ENCODE peak calls at places on chromosomes 5 and 9, in five cellular contexts. One of them, this sample, is unnamed.

GRCh38 chr5:103464801-103465484 is 97.6 kb downstream of the NUDT12 start:
- DNase-seq in neural progenitor cell: no peak
- DNase-seq in CD4-positive, CD25-positive, alpha-beta regulatory T cell: no peak
- DNase-seq in astrocyte of the spinal cord: no peak
- DNase-seq in DND-41: no peak
- DNase-seq in this sample: no peak

GRCh38 chr5:158563774-158564390 is 535.8 kb downstream of the EBF1 start:
- DNase-seq in neural progenitor cell: no peak
- DNase-seq in CD4-positive, CD25-positive, alpha-beta regulatory T cell: no peak
- DNase-seq in astrocyte of the spinal cord: no peak
- DNase-seq in DND-41: no peak
- DNase-seq in this sample: no peak

GRCh38 chr5:97096096-97096648 is 46.2 kb downstream of the LIX1 start:
- DNase-seq in neural progenitor cell: no peak
- DNase-seq in CD4-positive, CD25-positive, alpha-beta regulatory T cell: no peak
- DNase-seq in astrocyte of the spinal cord: peak; percentile 47
- DNase-seq in DND-41: no peak
- DNase-seq in this sample: no peak

GRCh38 chr5:127031147-127031862 is 947 bp upstream of the MARCHF3 start:
- DNase-seq in neural progenitor cell: peak; percentile 57
- DNase-seq in CD4-positive, CD25-positive, alpha-beta regulatory T cell: peak; percentile 20
- DNase-seq in astrocyte of the spinal cord: no peak
- DNase-seq in DND-41: no peak
- DNase-seq in this sample: no peak

GRCh38 chr5:139473565-139473964 is 2.8 kb downstream of the SMIM33 start:
- DNase-seq in neural progenitor cell: no peak
- DNase-seq in CD4-positive, CD25-positive, alpha-beta regulatory T cell: no peak
- DNase-seq in astrocyte of the spinal cord: no peak
- DNase-seq in DND-41: no peak
- DNase-seq in this sample: no peak

GRCh38 chr9:95822583-95823431 is 52.7 kb upstream of the ERCC6L2 start:
- DNase-seq in neural progenitor cell: no peak
- DNase-seq in CD4-positive, CD25-positive, alpha-beta regulatory T cell: peak; percentile 57
- DNase-seq in astrocyte of the spinal cord: peak; percentile 93
- DNase-seq in DND-41: no peak
- DNase-seq in this sample: no peak

GRCh38 chr5:72633041-72633445 is 125.8 kb upstream of the ZNF366 start:
- DNase-seq in neural progenitor cell: no peak
- DNase-seq in CD4-positive, CD25-positive, alpha-beta regulatory T cell: no peak
- DNase-seq in astrocyte of the spinal cord: no peak
- DNase-seq in DND-41: no peak
- DNase-seq in this sample: no peak

GRCh38 chr9:112743216-112743835 is 7.2 kb upstream of the SNX30 start:
- DNase-seq in neural progenitor cell: no peak
- DNase-seq in CD4-positive, CD25-positive, alpha-beta regulatory T cell: no peak
- DNase-seq in astrocyte of the spinal cord: no peak
- DNase-seq in DND-41: no peak
- DNase-seq in this sample: no peak

GRCh38 chr9:131382850-131383729 is 10.8 kb upstream of the PRRC2B start:
- DNase-seq in neural progenitor cell: peak; percentile 93
- DNase-seq in CD4-positive, CD25-positive, alpha-beta regulatory T cell: no peak
- DNase-seq in astrocyte of the spinal cord: peak; percentile 83
- DNase-seq in DND-41: no peak
- DNase-seq in this sample: no peak

GRCh38 chr9:71592400-71592799 is 175.9 kb downstream of the CEMIP2 start:
- DNase-seq in neural progenitor cell: no peak
- DNase-seq in CD4-positive, CD25-positive, alpha-beta regulatory T cell: no peak
- DNase-seq in astrocyte of the spinal cord: no peak
- DNase-seq in DND-41: no peak
- DNase-seq in this sample: no peak

GRCh38 chr5:124439609-124440008 is 306.8 kb downstream of the ZNF608 start:
- DNase-seq in neural progenitor cell: no peak
- DNase-seq in CD4-positive, CD25-positive, alpha-beta regulatory T cell: no peak
- DNase-seq in astrocyte of the spinal cord: no peak
- DNase-seq in DND-41: no peak
- DNase-seq in this sample: no peak

GRCh38 chr5:124436294-124436693 is 310.1 kb downstream of the ZNF608 start:
- DNase-seq in neural progenitor cell: no peak
- DNase-seq in CD4-positive, CD25-positive, alpha-beta regulatory T cell: no peak
- DNase-seq in astrocyte of the spinal cord: peak; percentile 48
- DNase-seq in DND-41: no peak
- DNase-seq in this sample: no peak

GRCh38 chr5:124433170-124433569 is 313.3 kb downstream of the ZNF608 start:
- DNase-seq in neural progenitor cell: no peak
- DNase-seq in CD4-positive, CD25-positive, alpha-beta regulatory T cell: no peak
- DNase-seq in astrocyte of the spinal cord: no peak
- DNase-seq in DND-41: no peak
- DNase-seq in this sample: no peak

GRCh38 chr5:124440471-124440870 is 306.0 kb downstream of the ZNF608 start:
- DNase-seq in neural progenitor cell: no peak
- DNase-seq in CD4-positive, CD25-positive, alpha-beta regulatory T cell: no peak
- DNase-seq in astrocyte of the spinal cord: no peak
- DNase-seq in DND-41: no peak
- DNase-seq in this sample: no peak

DNA sequence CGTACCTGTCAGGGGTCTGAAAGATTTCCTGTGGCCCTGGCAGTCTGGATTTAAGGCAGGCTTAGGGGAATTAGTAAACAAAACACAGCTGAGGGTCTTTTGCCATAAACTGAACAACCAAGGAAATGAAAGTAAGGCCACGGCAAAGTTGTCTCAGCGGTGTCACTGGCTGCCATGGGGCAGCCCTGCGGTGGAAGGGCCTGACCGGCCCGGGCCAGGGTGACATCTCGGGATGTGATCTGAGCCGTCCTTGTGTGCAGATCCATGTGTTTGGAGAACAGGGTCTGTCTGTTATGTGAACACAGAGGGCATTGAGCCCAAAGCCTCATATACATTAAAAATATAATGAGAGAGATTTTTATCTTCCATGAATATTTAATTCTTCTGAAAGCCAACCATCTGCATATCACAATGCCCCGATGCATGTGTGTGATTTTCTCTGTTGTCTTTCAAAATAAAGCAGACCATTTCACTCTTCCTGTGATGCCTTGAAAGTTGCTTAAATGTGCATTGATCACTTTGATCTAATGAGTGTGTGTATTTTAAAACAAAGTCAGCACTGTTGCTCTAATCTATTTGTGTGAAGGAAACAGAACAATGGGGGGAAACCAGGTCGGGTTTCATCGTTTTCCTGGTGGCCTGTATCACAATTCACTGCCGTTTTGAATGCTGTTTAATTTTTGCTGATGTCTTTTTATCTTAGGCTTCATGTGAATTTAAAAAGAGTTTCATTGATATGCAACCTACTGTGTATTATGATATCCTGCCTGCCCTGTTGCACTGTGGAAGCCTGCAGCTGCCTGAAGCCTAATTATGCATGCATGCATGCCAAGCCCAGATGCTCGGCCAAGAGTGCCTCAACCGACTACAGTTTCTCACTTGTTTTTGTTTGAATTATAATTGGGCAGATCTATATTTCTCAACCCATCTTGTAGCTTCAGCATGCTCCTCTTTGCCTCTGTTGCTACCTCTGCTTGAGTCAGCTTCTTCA is 307.8 kb downstream of the ZNF608 start:
- DNase-seq in neural progenitor cell: peak; percentile 37
- DNase-seq in CD4-positive, CD25-positive, alpha-beta regulatory T cell: no peak
- DNase-seq in astrocyte of the spinal cord: no peak
- DNase-seq in DND-41: no peak
- DNase-seq in this sample: no peak
- H3K4me3 ChIP-seq in neural progenitor cell: no peak overlapping the region
- H3K4me3 ChIP-seq in CD4-positive, CD25-positive, alpha-beta regulatory T cell: no peak overlapping the region
- H3K4me3 ChIP-seq in astrocyte of the spinal cord: no peak overlapping the region
- H3K4me3 ChIP-seq in DND-41: no peak overlapping the region
- H3K4me3 ChIP-seq in this sample: no peak overlapping the region

DNA sequence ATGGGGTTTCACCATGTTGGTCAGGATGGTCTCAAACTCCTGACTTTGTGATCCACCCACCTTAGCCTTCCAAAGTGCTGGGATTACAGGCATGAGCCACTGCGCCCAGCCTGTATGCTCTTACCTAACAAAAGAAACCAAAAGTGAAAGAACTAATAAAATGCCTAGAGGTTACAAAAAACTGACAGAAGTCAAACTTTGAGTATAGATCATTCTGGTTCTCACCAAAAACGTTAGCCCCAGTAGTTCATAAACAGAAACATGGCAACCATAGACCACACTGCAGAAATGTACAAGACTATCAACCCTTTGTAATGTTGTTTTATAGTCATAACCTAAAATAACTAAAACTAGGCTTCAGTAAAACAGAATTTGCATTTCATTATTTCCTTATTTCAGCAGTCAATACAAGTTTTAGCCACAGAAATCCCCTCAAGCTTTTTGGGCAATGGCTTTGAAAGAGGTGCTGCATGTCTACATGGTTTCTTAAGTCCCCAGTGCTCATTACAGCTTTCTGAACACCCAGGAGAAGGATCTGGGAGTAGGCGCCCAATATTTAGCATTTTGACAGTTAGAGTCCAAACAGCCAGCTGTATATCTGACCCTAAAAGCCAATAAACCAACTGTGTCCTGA is 72.5 kb downstream of the EPB41L4A start:
- DNase-seq in neural progenitor cell: no peak
- DNase-seq in CD4-positive, CD25-positive, alpha-beta regulatory T cell: no peak
- DNase-seq in astrocyte of the spinal cord: no peak
- DNase-seq in DND-41: no peak
- DNase-seq in this sample: no peak
- H3K4me3 ChIP-seq in neural progenitor cell: no peak overlapping the region
- H3K4me3 ChIP-seq in CD4-positive, CD25-positive, alpha-beta regulatory T cell: no peak overlapping the region
- H3K4me3 ChIP-seq in astrocyte of the spinal cord: no peak overlapping the region
- H3K4me3 ChIP-seq in DND-41: no peak overlapping the region
- H3K4me3 ChIP-seq in this sample: no peak overlapping the region

DNA sequence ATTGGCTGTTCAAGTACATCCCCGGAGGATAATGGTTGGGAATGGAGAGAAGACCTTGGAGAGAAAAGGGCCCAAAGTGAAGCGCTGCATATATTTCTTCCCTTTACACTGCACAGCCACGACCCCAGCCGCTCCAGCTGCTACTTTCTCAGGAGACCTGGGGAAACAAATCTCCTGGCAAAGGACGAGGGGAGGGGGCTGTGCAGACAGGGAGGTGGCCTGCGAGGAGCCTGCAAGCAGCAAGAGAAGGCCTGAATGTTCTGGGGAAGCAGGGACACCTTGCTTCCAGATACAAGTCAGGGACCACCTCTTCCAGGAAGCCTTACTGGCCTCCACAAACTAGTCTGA is 739 bp upstream of the PDLIM4 start:
- DNase-seq in neural progenitor cell: no peak
- DNase-seq in CD4-positive, CD25-positive, alpha-beta regulatory T cell: no peak
- DNase-seq in astrocyte of the spinal cord: no peak
- DNase-seq in DND-41: no peak
- DNase-seq in this sample: no peak
- H3K4me3 ChIP-seq in neural progenitor cell: peak overlapping the region; percentile 78
- H3K4me3 ChIP-seq in CD4-positive, CD25-positive, alpha-beta regulatory T cell: no peak overlapping the region
- H3K4me3 ChIP-seq in astrocyte of the spinal cord: peak overlapping the region; percentile 79
- H3K4me3 ChIP-seq in DND-41: no peak overlapping the region
- H3K4me3 ChIP-seq in this sample: no peak overlapping the region

DNA sequence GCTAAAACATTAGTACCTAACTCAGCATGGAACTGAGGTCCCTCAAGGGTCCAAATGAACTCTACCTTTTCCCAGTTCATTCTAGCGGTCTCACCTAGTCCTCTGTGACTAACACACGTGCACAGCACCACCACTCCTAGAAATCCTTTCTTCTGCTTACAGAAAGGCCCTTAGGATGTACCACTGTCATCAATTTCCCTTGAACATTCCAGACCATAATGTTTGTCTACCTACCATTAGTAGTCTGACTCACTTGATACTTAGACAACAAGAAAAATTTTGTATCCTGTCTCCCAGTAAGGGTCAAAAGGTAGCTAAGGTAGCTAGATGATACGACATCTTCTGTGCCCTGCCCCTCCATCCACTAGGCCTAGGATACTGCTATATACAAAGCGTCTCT is 166.6 kb downstream of the TSSK1B start:
- DNase-seq in neural progenitor cell: no peak
- DNase-seq in CD4-positive, CD25-positive, alpha-beta regulatory T cell: no peak
- DNase-seq in astrocyte of the spinal cord: no peak
- DNase-seq in DND-41: no peak
- DNase-seq in this sample: no peak
- H3K4me3 ChIP-seq in neural progenitor cell: no peak overlapping the region
- H3K4me3 ChIP-seq in CD4-positive, CD25-positive, alpha-beta regulatory T cell: no peak overlapping the region
- H3K4me3 ChIP-seq in astrocyte of the spinal cord: no peak overlapping the region
- H3K4me3 ChIP-seq in DND-41: no peak overlapping the region
- H3K4me3 ChIP-seq in this sample: no peak overlapping the region

DNA sequence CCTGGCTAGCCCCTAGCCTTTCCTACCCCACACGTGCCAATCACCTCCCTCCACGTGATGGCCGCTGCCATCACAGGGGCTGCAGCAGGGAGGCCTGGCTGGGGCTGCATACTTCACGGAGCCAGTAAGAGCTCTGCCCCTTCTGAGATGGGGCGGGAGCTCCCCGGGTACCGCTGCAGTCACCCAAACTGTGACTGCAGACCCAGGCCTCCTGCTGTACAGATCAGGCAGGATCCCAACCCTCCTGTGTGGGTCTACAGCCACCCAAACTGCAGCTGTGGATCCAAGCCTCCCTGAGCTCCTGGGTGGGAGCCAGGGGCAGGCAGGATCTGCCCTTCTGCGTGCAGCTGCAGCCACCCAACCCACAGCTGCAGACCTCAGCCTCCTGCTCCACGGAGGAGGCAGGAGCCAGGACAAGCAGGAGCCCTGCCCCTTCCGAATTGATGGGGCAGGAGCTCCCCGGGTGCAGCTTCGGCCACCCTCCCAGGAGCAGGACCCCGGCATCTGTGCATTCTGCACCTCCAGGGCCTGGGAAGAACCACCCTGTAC is 3.2 kb upstream of the BTNL9 start:
- DNase-seq in neural progenitor cell: no peak
- DNase-seq in CD4-positive, CD25-positive, alpha-beta regulatory T cell: no peak
- DNase-seq in astrocyte of the spinal cord: no peak
- DNase-seq in DND-41: no peak
- DNase-seq in this sample: no peak
- H3K4me3 ChIP-seq in neural progenitor cell: no peak overlapping the region
- H3K4me3 ChIP-seq in CD4-positive, CD25-positive, alpha-beta regulatory T cell: no peak overlapping the region
- H3K4me3 ChIP-seq in astrocyte of the spinal cord: no peak overlapping the region
- H3K4me3 ChIP-seq in DND-41: no peak overlapping the region
- H3K4me3 ChIP-seq in this sample: no peak overlapping the region

GRCh38 chr9:27367922-27368316 is 71.0 kb upstream of the EQTN start:
- DNase-seq in neural progenitor cell: no peak
- DNase-seq in CD4-positive, CD25-positive, alpha-beta regulatory T cell: no peak
- DNase-seq in astrocyte of the spinal cord: peak; percentile 4
- DNase-seq in DND-41: no peak
- DNase-seq in this sample: no peak
- H3K4me3 ChIP-seq in neural progenitor cell: no peak overlapping the region
- H3K4me3 ChIP-seq in CD4-positive, CD25-positive, alpha-beta regulatory T cell: no peak overlapping the region
- H3K4me3 ChIP-seq in astrocyte of the spinal cord: no peak overlapping the region
- H3K4me3 ChIP-seq in DND-41: no peak overlapping the region
- H3K4me3 ChIP-seq in this sample: no peak overlapping the region

DNA sequence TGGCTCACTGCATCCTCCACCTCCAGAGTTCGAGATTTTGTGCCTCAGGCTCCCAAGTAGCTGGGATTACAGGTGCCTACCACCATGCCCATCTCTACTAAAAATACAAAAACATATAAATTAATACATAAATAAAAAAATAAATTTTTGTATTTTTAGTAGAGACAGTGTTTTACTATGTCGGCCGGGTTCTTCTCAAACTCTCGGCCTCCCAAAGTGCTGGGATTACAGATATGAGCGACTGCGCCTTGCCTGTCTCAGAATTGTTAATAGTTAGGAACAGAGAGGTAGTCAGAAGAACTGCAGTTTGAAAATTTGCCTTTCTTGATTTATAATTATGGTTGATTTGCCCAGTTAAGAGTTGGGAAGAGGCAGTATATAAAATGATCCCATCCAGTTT is 2.8 kb downstream of the ATP6V1G1 start:
- DNase-seq in neural progenitor cell: no peak
- DNase-seq in CD4-positive, CD25-positive, alpha-beta regulatory T cell: no peak
- DNase-seq in astrocyte of the spinal cord: no peak
- DNase-seq in DND-41: no peak
- DNase-seq in this sample: no peak
- H3K4me3 ChIP-seq in neural progenitor cell: no peak overlapping the region
- H3K4me3 ChIP-seq in CD4-positive, CD25-positive, alpha-beta regulatory T cell: peak overlapping the region; percentile 100
- H3K4me3 ChIP-seq in astrocyte of the spinal cord: no peak overlapping the region
- H3K4me3 ChIP-seq in DND-41: no peak overlapping the region
- H3K4me3 ChIP-seq in this sample: no peak overlapping the region

GRCh38 chr5:69083412-69083811 is 10.4 kb upstream of the SLC30A5 start:
- DNase-seq in neural progenitor cell: peak; percentile 12
- DNase-seq in CD4-positive, CD25-positive, alpha-beta regulatory T cell: no peak
- DNase-seq in astrocyte of the spinal cord: no peak
- DNase-seq in DND-41: no peak
- DNase-seq in this sample: no peak
- H3K4me3 ChIP-seq in neural progenitor cell: no peak overlapping the region
- H3K4me3 ChIP-seq in CD4-positive, CD25-positive, alpha-beta regulatory T cell: no peak overlapping the region
- H3K4me3 ChIP-seq in astrocyte of the spinal cord: no peak overlapping the region
- H3K4me3 ChIP-seq in DND-41: no peak overlapping the region
- H3K4me3 ChIP-seq in this sample: no peak overlapping the region